ENCODE peak calls at places on chromosome 12, in six cellular contexts. C is GM12878, E is mucosa of descending colon, K is fibroblast of the aortic adventitia, N is PC-3, V is ovary. Y is an unnamed sample.

GRCh38 chr12:22334696-22335290 is at the start of gene ST8SIA1:
- DNase-seq in V (peak; percentile 24), K (peak; percentile 37), N (no peak), E (peak; percentile 59), C (no peak), Y (no peak)

GRCh38 chr12:130014485-130014807 is 110.6 kb upstream of the TMEM132D start:
- DNase-seq in C (no peak), V (no peak), N (no peak), E (no peak), K (no peak), Y (no peak)

GRCh38 chr12:66449531-66449930 is 147.2 kb downstream of the HELB start:
- DNase-seq in E (no peak), N (peak; percentile 78), V (no peak), C (no peak), K (no peak), Y (peak; percentile 6)

GRCh38 chr12:42756841-42757661 is 167.5 kb upstream of the PRICKLE1 start:
- DNase-seq in V (no peak), E (no peak), C (no peak), K (peak; percentile 85), N (peak; percentile 96), Y (no peak)

GRCh38 chr12:104480012-104480411 is 23.3 kb downstream of the CHST11 start:
- DNase-seq in N (no peak), V (no peak), E (no peak), K (no peak), C (no peak), Y (no peak)

GRCh38 chr12:27523642-27524488 is at the start of gene PPFIBP1:
- DNase-seq in E (peak; percentile 100), K (peak; percentile 98), C (peak; percentile 91), N (peak; percentile 100), V (peak; percentile 99), Y (peak; percentile 95)

GRCh38 chr12:130761537-130762318 is 45.6 kb upstream of the RIMBP2 start:
- DNase-seq in V (peak; percentile 38), C (no peak), K (peak; percentile 53), N (peak; percentile 92), E (peak; percentile 57), Y (no peak)

GRCh38 chr12:132312516-132312915 is 16.9 kb downstream of the GALNT9 start:
- DNase-seq in V (no peak), N (no peak), C (no peak), K (no peak), E (no peak), Y (no peak)

GRCh38 chr12:57845478-57846284 is 848 bp downstream of the CTDSP2 start:
- DNase-seq in C (no peak), V (peak; percentile 68), E (peak; percentile 86), K (peak; percentile 42), N (peak; percentile 47), Y (no peak)

GRCh38 chr12:56718636-56719035 is 6.5 kb downstream of the NACA start:
- DNase-seq in V (no peak), E (no peak), K (no peak), N (no peak), C (no peak), Y (no peak)

GRCh38 chr12:116040412-116040811 is 237.1 kb downstream of the MED13L start:
- DNase-seq in V (no peak), K (peak; percentile 31), E (no peak), N (peak; percentile 49), C (no peak), Y (no peak)

GRCh38 chr12:9872116-9872515 is 3.0 kb upstream of the CLEC2B start:
- DNase-seq in N (no peak), V (no peak), K (no peak), E (no peak), C (no peak), Y (no peak)

GRCh38 chr12:107415066-107415465 is 270.5 kb upstream of the PWP1 start:
- DNase-seq in N (peak; percentile 83), K (peak; percentile 13), V (no peak), E (no peak), C (no peak), Y (no peak)

GRCh38 chr12:71252473-71252872 is 94.7 kb upstream of the TSPAN8 start:
- DNase-seq in K (no peak), E (no peak), V (no peak), N (no peak), C (no peak), Y (no peak)

GRCh38 chr12:72346331-72346944 is 74.3 kb downstream of the TRHDE start:
- DNase-seq in E (no peak), N (peak; percentile 93), K (peak; percentile 63), V (peak; percentile 42), C (peak; percentile 13), Y (peak; percentile 72)

GRCh38 chr12:92038476-92038875 is 107.2 kb downstream of the BTG1 start:
- DNase-seq in C (no peak), V (no peak), N (no peak), K (no peak), E (no peak), Y (no peak)

GRCh38 chr12:124655317-124656213 is 88.2 kb upstream of the NCOR2 start:
- DNase-seq in C (no peak), E (peak; percentile 60), K (peak; percentile 96), V (peak; percentile 94), N (no peak), Y (no peak)
- H3K4me3 ChIP-seq in C (no peak overlapping the region), E (no peak overlapping the region), K (peak overlapping the region; percentile 37), V (peak overlapping the region; percentile 23), N (no peak overlapping the region), Y (no peak overlapping the region)

GRCh38 chr12:93957870-93958269 is 190.5 kb upstream of the PLXNC1 start:
- DNase-seq in V (no peak), E (no peak), C (no peak), K (peak; percentile 54), N (no peak), Y (no peak)
- TF ChIP-seq CTCF in V (no peak), E (no peak), C (no peak), K (peak; percentile 8), N (no peak), Y (no peak)

DNA sequence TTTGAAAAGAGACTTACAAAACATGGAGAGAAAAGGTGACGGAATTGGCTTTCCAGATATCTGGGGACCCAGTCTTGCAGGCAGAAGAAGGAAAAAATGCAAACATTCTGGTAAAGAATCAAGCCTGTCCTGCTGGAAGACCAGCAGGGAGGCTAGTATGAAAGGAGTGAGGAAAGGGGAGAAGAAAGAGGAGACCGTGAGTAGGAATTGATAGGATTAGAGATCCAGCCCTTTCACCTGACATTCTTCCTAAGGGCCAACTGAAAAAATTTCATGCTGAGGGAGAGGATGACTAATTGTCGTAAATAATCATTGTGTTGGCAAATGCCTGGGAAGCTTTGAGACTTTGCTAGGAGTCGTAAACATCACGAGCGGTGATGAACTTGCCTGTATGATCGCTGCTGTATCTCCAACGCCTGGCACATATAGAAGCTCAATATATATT is 12.1 kb downstream of the BHLHE41 start:
- DNase-seq in E (no peak), K (no peak), C (no peak), V (no peak), N (peak; percentile 95), Y (no peak)
- H3K4me3 ChIP-seq in E (no peak overlapping the region), K (no peak overlapping the region), C (no peak overlapping the region), V (no peak overlapping the region), N (peak overlapping the region; percentile 71), Y (peak overlapping the region; percentile 4)

DNA sequence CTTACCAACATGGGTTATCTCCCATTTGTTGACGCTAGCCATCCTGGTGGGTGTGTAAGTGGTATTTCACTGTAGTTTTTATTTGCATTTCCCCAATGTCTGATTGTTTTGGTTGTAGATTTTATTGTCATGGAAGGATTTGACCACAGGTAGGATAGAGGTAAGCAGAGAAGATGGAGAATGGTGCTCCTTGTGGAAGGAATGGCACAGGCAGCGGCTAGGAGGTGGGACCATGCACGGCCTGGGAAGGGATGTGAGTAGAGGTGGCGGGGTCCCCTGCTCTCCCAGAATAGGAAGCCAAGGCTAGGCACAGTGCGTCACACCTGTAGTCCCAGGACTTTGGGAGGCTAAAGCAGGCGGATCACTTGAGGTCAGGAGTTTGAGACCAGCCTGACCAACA is 41.4 kb downstream of the PHETA1 start:
- DNase-seq in V (no peak), C (no peak), K (no peak), E (no peak), N (no peak), Y (no peak)
- TF ChIP-seq CTCF in V (no peak), C (no peak), K (no peak), E (no peak), N (peak; percentile 37), Y (no peak)

GRCh38 chr12:40106655-40107054 is 774 bp upstream of the SLC2A13 start:
- DNase-seq in E (no peak), N (peak; percentile 18), K (peak; percentile 3), C (no peak), V (no peak), Y (no peak)

GRCh38 chr12:40107098-40107802 is 1.4 kb upstream of the SLC2A13 start:
- DNase-seq in E (peak; percentile 90), N (peak; percentile 90), K (peak; percentile 88), V (peak; percentile 90), C (peak; percentile 42), Y (peak; percentile 50)

GRCh38 chr12:40105515-40106201 is at the start of gene SLC2A13:
- DNase-seq in C (no peak), E (peak; percentile 89), N (peak; percentile 74), V (peak; percentile 71), K (peak; percentile 56), Y (no peak)

GRCh38 chr12:40106202-40106533 is 287 bp upstream of the SLC2A13 start:
- DNase-seq in K (no peak), C (no peak), N (no peak), E (no peak), V (no peak), Y (no peak)

DNA sequence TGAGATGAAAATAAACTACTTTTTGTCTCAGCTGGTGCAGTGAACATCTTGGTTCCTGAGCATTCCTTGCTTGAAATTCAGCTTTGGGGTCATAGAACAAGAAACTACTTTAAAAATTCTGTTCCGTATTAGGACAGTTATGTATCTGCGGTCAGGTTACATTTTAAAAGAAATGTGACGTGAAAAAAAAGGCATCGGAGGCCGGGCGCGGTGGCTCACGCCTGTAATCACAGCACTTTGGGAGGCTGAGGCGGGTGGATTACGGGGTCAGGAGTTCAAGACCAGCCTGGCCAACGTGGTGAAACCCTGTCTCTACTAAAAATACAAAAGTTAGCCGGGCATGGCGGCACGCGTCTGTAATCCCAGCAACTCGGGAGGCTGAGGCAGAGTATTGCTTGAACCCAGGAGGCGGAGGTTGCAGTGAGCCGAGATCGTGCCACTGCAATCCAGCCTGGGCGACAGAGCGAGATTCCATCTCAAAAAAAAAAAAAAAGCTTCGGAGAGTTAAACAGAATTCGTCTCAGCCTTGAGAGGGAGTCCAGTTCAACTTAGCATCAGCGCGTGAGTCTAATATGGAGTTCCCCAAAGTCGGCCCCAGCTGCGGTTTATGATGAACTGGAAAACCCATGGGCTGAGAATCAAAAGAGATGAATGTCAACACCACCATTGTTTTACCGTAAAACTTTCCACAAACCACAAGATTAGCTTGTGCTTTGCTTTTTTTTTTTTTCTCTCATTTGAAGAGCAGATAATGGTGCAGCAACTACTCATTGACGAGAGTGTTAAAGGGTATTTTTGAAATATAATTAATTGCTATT is 2.1 kb upstream of the SLC2A13 start:
- DNase-seq in K (no peak), E (peak; percentile 31), C (no peak), V (no peak), N (no peak), Y (no peak)
- H3K4me3 ChIP-seq in K (no peak overlapping the region), E (no peak overlapping the region), C (peak overlapping the region; percentile 33), V (no peak overlapping the region), N (peak overlapping the region; percentile 80), Y (no peak overlapping the region)

Y was measured in LNCaP clone FGC.